ENCODE peak calls at places on chromosomes 16 and 17, in seven cellular contexts. U is H54, Q is A673, D is progenitor cell of endocrine pancreas, J is memory B cell, B is heart right ventricle, N is mesothelial cell of epicardium. L is an unnamed sample.

GRCh38 chr17:67215991-67216421 is 29.0 kb downstream of the HELZ start:
- DNase-seq in U (no peak), Q (no peak), D (no peak), J (no peak), B (no peak), N (no peak), L (no peak)

GRCh38 chr16:88390265-88390664 is 7.5 kb downstream of the ZNF469 start:
- DNase-seq in U (no peak), Q (no peak), D (no peak), J (no peak), B (no peak), N (no peak), L (no peak)

GRCh38 chr16:84975066-84975465 is 36.3 kb downstream of the ZDHHC7 start:
- DNase-seq in U (no peak), Q (no peak), D (no peak), J (no peak), B (no peak), N (no peak), L (no peak)

GRCh38 chr16:27318399-27319256 is 4.9 kb downstream of the IL4R start:
- DNase-seq in U (no peak), Q (no peak), D (no peak), J (no peak), B (no peak), N (no peak), L (no peak)

GRCh38 chr17:57975044-57975443 is 13.0 kb downstream of the VEZF1 start:
- DNase-seq in U (no peak), Q (no peak), D (no peak), J (no peak), B (no peak), N (no peak), L (no peak)

GRCh38 chr17:72560303-72561247 is 439.8 kb downstream of the SOX9 start:
- DNase-seq in U (peak; percentile 83), Q (peak; percentile 65), D (peak; percentile 56), J (peak; percentile 36), B (no peak), N (peak; percentile 57), L (peak; percentile 64)

GRCh38 chr17:80732268-80732667 is 187.6 kb downstream of the RPTOR start:
- DNase-seq in U (no peak), Q (peak; percentile 69), D (no peak), J (no peak), B (no peak), N (no peak), L (no peak)

GRCh38 chr17:67055811-67056745 is 11.7 kb downstream of the CACNG1 start:
- DNase-seq in U (no peak), Q (no peak), D (no peak), J (no peak), B (no peak), N (peak; percentile 36), L (no peak)

GRCh38 chr17:78027121-78027520 is 68.6 kb downstream of the TNRC6C start:
- DNase-seq in U (no peak), Q (no peak), D (no peak), J (no peak), B (no peak), N (no peak), L (no peak)

GRCh38 chr17:80844418-80844990 is 147.1 kb upstream of the CHMP6 start:
- DNase-seq in U (no peak), Q (peak; percentile 52), D (no peak), J (no peak), B (no peak), N (no peak), L (no peak)

GRCh38 chr16:59611556-59611955 is 877.4 kb upstream of the GOT2 start:
- DNase-seq in U (no peak), Q (no peak), D (no peak), J (no peak), B (no peak), N (no peak), L (no peak)

GRCh38 chr16:15682105-15682570 is 32.1 kb downstream of the NDE1 start:
- DNase-seq in U (peak; percentile 37), Q (peak; percentile 76), D (no peak), J (no peak), B (no peak), N (no peak), L (peak; percentile 35)

GRCh38 chr16:85612191-85612800 is 826 bp upstream of the GSE1 start:
- DNase-seq in U (peak; percentile 93), Q (peak; percentile 85), D (no peak), J (no peak), B (peak; percentile 81), N (peak; percentile 63), L (peak; percentile 92)

GRCh38 chr16:56339431-56340195 is 85.7 kb downstream of the AMFR start:
- DNase-seq in U (no peak), Q (no peak), D (no peak), J (no peak), B (no peak), N (no peak), L (no peak)

GRCh38 chr16:6510261-6510660 is 822.4 kb upstream of the RBFOX1 start:
- DNase-seq in U (no peak), Q (no peak), D (no peak), J (no peak), B (no peak), N (no peak), L (no peak)

GRCh38 chr17:83091257-83092141 is 12.1 kb downstream of the METRNL start:
- DNase-seq in U (no peak), Q (no peak), D (no peak), J (no peak), B (no peak), N (no peak), L (no peak)

GRCh38 chr17:43849116-43849515 is 2.1 kb downstream of the CD300LG start:
- DNase-seq in U (no peak), Q (no peak), D (no peak), J (no peak), B (no peak), N (no peak), L (no peak)

GRCh38 chr17:30956764-30957374 is 14.0 kb upstream of the RNF135 start:
- DNase-seq in U (no peak), Q (no peak), D (no peak), J (no peak), B (peak; percentile 39), N (no peak), L (no peak)

GRCh38 chr17:37160940-37161339 is 212.2 kb downstream of the AATF start:
- DNase-seq in U (no peak), Q (no peak), D (no peak), J (no peak), B (no peak), N (no peak), L (no peak)

GRCh38 chr17:66076546-66077190 is 115.3 kb downstream of the CEP112 start:
- DNase-seq in U (no peak), Q (no peak), D (no peak), J (no peak), B (peak; percentile 32), N (no peak), L (no peak)

GRCh38 chr17:33115351-33115750 is 123.7 kb downstream of the SPACA3 start:
- DNase-seq in U (no peak), Q (no peak), D (no peak), J (no peak), B (no peak), N (no peak), L (no peak)

GRCh38 chr17:57260325-57261083 is 4.2 kb downstream of the MSI2 start:
- DNase-seq in U (no peak), Q (no peak), D (no peak), J (no peak), B (no peak), N (no peak), L (no peak)

L was measured in HuH-7.5.